ENCODE peak calls at places on chromosome 20, in six cellular contexts. T is foreskin keratinocyte, S is AG09309, K is fibroblast of lung, L is gastrocnemius medialis, I is WERI-Rb-1. N is an unnamed sample.

GRCh38 chr20:60249436-60249835 is 291.2 kb downstream of the CDH26 start:
- DNase-seq in I (no peak), T (peak; percentile 97), S (peak; percentile 84), L (no peak), K (peak; percentile 97), N (peak; percentile 96)

GRCh38 chr20:14829897-14830296 is 492.5 kb upstream of the FLRT3 start:
- DNase-seq in L (no peak), K (no peak), T (no peak), I (no peak), S (no peak), N (peak; percentile 8)

GRCh38 chr20:53547664-53548239 is 45.9 kb downstream of the ZNF217 start:
- DNase-seq in K (peak; percentile 58), I (peak; percentile 18), S (peak; percentile 35), T (peak; percentile 18), L (no peak), N (peak; percentile 58)

GRCh38 chr20:47345214-47345613 is 11.3 kb downstream of the ZMYND8 start:
- DNase-seq in S (no peak), T (no peak), L (no peak), K (no peak), I (no peak), N (no peak)

GRCh38 chr20:29740601-29740950 is 1516.9 kb upstream of the DEFB115 start:
- DNase-seq in K (no peak), L (no peak), I (no peak), T (no peak), S (no peak), N (no peak)

GRCh38 chr20:13147071-13147961 is 73.8 kb upstream of the ISM1 start:
- DNase-seq in L (peak; percentile 31), K (no peak), S (no peak), T (no peak), I (no peak), N (no peak)

GRCh38 chr20:35648836-35649235 is 15.9 kb downstream of the CPNE1 start:
- DNase-seq in I (no peak), K (no peak), S (no peak), T (no peak), L (no peak), N (no peak)

GRCh38 chr20:10674684-10675455 is 1.1 kb upstream of the JAG1 start:
- DNase-seq in S (no peak), K (peak; percentile 62), T (no peak), I (peak; percentile 81), L (no peak), N (no peak)

GRCh38 chr20:25500880-25501351 is 84.4 kb downstream of the NINL start:
- DNase-seq in I (no peak), S (no peak), L (no peak), K (no peak), T (no peak), N (no peak)

GRCh38 chr20:58989196-58989595 is 8.1 kb downstream of the NELFCD start:
- DNase-seq in I (no peak), S (no peak), K (no peak), L (no peak), T (no peak), N (no peak)

GRCh38 chr20:478949-479429 is 16.7 kb upstream of the TBC1D20 start:
- DNase-seq in T (peak; percentile 19), S (no peak), L (no peak), I (no peak), K (peak; percentile 40), N (peak; percentile 67)

GRCh38 chr20:35731862-35732643 is 10.0 kb downstream of the RBM39 start:
- DNase-seq in L (no peak), K (no peak), I (no peak), T (no peak), S (no peak), N (no peak)

GRCh38 chr20:4880051-4880450 is 121.3 kb downstream of the SLC23A2 start:
- DNase-seq in I (no peak), S (no peak), T (no peak), L (no peak), K (no peak), N (no peak)

GRCh38 chr20:37992802-37993538 is 40.3 kb downstream of the TTI1 start:
- DNase-seq in K (peak; percentile 88), I (peak; percentile 55), T (peak; percentile 65), L (peak; percentile 86), S (peak; percentile 88), N (peak; percentile 92)

GRCh38 chr20:6636209-6637159 is 131.0 kb upstream of the BMP2 start:
- DNase-seq in S (peak; percentile 40), T (peak; percentile 47), L (no peak), I (no peak), K (peak; percentile 65), N (peak; percentile 68)

GRCh38 chr20:15122613-15123012 is 785.2 kb upstream of the FLRT3 start:
- DNase-seq in L (no peak), I (no peak), K (no peak), S (no peak), T (no peak), N (no peak)

DNA sequence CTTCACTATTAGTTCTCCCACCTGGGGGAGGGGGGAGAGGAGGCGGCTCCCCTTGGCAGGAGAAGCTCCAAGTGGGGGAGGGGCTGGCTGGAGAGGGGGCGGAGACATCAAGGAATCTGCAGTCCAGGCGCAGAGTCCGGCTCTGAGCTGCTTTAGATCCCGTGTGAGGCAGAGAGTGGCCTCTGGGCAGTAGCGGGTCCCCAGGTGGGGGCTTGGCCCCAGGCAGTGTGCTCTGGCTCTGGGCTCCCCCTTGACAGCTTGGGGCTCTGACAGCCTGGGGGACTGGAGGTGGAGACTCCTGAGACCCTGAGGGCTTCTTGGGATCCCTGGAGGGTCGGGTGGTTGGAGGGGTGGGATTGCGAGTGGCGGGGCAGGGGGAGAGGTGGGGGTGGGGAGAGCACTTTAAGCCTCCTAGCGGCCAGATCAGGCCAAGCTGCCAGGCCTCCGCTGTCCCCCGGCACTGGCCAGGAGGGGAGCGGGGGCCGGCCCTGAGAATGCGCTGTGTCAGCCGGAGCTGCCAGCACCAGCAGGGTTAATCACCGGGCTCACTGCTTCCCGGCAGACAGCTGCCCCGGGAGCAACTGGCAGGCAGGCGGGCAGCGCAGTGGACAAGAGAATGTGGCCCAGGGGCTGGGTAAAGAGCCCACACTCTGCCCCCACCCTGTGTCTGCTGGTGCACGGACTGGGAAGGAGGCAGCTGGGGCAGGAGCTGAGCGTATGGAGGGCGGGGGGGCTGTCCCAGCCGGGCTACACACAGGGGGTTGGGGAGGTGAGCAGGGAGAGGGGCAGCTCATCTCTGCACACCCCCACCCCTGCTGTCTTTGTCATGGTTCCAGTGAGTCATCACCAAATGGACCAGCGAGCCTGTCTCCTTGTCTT is 1.8 kb upstream of the LAMA5 start:
- DNase-seq in K (peak; percentile 51), I (peak; percentile 96), T (no peak), S (no peak), L (no peak), N (peak; percentile 53)
- TF ChIP-seq CTCF in K (peak; percentile 36), I (peak; percentile 68), T (no peak), S (peak; percentile 36), L (no peak), N (peak; percentile 34)

DNA sequence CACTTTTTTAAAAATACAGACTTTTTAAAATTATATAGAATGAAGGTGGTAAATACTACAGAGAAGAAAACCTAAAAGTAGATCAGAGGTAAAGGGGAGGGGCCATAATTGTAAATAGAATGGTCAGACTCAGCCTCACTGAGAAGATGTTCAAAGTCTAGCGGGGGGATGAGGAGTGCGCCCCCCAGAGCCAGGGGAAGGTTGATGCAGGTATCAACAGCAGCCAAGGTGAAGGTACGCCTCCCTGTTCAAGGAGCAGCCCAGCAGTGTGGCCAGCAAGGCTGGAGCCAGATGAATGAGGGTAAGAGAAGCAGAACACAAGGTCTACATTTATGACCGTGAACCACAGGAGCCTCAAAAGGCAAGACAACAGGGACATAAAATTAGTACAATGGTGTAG is 204.1 kb downstream of the PTPRT start:
- DNase-seq in L (no peak), T (no peak), I (no peak), S (no peak), K (no peak), N (no peak)
- TF ChIP-seq CTCF in L (no peak), T (no peak), I (no peak), S (no peak), K (no peak), N (no peak)

GRCh38 chr20:49510562-49511117 is 28.2 kb upstream of the KCNB1 start:
- DNase-seq in I (no peak), K (peak; percentile 96), L (peak; percentile 64), S (peak; percentile 92), T (no peak), N (no peak)

GRCh38 chr20:49505518-49505917 is 23.1 kb upstream of the KCNB1 start:
- DNase-seq in T (no peak), K (peak; percentile 78), S (no peak), I (peak; percentile 79), L (no peak), N (no peak)

GRCh38 chr20:49507741-49508434 is 25.4 kb upstream of the KCNB1 start:
- DNase-seq in K (no peak), L (peak; percentile 76), I (no peak), S (no peak), T (peak; percentile 42), N (no peak)

GRCh38 chr20:49511788-49512525 is 29.5 kb upstream of the KCNB1 start:
- DNase-seq in L (no peak), T (no peak), K (no peak), I (no peak), S (no peak), N (no peak)

DNA sequence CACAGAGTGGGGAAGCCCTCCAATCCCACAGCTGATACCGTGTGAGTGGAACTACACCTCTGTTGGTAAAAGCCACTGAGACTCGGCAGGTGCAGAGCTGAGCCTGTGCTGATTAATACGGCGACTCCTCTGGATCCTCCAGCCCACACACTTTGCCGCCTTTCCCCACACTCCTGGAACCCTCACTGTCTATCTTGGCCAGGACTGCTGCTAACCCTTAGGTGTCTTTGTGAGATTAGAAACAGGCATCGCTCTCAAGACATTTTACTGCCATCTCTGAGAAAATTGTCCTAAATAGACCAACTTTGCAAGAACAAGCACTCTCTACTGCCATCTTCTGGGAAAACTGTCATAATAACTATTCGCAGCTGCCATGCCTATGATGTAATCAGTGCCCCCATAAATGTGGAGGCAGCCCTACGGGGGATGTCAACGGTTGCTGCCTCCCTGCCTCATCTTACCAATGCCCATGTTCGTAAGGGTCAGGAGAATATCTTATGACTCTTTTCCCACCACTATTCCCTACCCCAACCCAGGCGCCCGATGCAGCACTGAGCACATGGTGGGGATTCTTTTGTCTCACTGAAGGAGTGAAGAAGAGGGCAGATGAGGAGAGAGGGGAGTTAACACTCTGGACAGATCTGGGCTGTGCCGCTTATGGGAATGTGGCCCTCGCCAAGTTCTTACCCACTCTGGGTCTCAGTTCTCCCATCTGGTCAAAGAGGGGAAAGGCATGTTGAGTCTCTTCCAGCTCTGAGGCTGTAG is 26.1 kb upstream of the KCNB1 start:
- DNase-seq in L (no peak), K (peak; percentile 40), S (peak; percentile 8), I (no peak), T (no peak), N (peak; percentile 31)
- TF ChIP-seq CTCF in L (peak; percentile 48), K (peak; percentile 58), S (peak; percentile 56), I (peak; percentile 65), T (peak; percentile 69), N (peak; percentile 41)

DNA sequence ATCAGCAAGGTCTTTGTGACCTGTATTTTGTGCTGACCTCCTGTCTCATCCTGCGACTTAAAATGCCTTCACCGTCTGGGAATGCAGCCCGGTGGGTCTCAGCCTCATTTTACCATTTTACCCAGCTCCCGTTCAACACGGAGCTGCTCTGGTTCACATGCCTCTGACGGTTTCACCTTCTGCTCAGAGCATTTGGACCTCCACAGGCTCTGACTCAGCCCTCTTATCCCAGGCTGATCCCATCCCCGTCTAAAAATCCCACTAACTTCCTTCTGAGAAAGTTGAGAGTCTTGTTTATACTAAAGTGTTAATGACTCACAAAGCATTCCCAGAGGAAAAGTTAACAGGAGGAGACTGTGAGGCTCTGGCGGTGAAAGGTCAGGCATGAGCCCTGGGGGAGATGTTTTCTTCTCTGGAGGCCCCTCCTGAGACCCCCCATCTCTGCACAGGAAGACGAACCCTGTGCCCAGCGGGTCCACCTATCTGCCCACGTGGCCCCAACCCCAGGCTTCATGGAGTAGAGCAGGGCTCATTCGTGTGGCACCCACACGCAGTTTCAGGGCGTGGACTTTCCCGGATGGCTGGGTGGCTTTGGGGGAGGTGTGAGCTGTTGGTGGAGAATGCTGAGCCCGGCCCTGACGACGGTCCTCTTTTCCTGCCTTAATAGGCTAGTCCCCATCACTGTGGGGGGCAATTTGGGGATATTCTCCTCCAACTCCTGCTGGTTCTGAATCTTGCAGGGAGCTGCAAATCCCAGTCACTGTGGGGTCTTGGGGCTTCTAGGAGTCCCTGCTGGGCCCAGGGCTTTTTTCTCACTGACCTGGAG is 3.3 kb upstream of the BIRC7 start:
- DNase-seq in L (no peak), K (peak; percentile 97), T (no peak), I (no peak), S (peak; percentile 65), N (peak; percentile 72)
- TF ChIP-seq CTCF in L (no peak), K (no peak), T (no peak), I (no peak), S (no peak), N (no peak)